ENCODE peak calls at places on chromosome 20, in six cellular contexts. K, L, C, F, G and Z are unnamed samples.

GRCh38 chr20:8722277-8722928 is 346.5 kb upstream of the PLCB4 start:
- DNase-seq in K (no peak), L (no peak), C (peak), F (no peak), G (no peak), Z (no peak)

GRCh38 chr20:63698739-63699465 is 2.5 kb downstream of the TNFRSF6B start:
- DNase-seq in K (no peak), L (no peak), C (peak), F (peak), G (no peak), Z (no peak)

GRCh38 chr20:33826270-33826897 is 15.2 kb downstream of the CHMP4B start:
- DNase-seq in K (no peak), L (no peak), C (peak), F (no peak), G (no peak), Z (no peak)

GRCh38 chr20:40717343-40717865 is 28.4 kb upstream of the MAFB start:
- DNase-seq in K (no peak), L (no peak), C (no peak), F (no peak), G (no peak), Z (no peak)

GRCh38 chr20:63863021-63863797 is 1.9 kb upstream of the TPD52L2 start:
- DNase-seq in K (no peak), L (no peak), C (no peak), F (no peak), G (no peak), Z (no peak)

GRCh38 chr20:8853805-8854338 is 215.0 kb upstream of the PLCB4 start:
- DNase-seq in K (no peak), L (no peak), C (peak), F (no peak), G (no peak), Z (no peak)

GRCh38 chr20:1108437-1108920 is 9.9 kb upstream of the PSMF1 start:
- DNase-seq in K (no peak), L (peak), C (peak), F (peak), G (peak), Z (peak)

GRCh38 chr20:32201296-32201976 is 6.1 kb downstream of the PLAGL2 start:
- DNase-seq in K (no peak), L (no peak), C (no peak), F (no peak), G (no peak), Z (no peak)

GRCh38 chr20:62688855-62689460 is 19.7 kb upstream of the NTSR1 start:
- DNase-seq in K (no peak), L (no peak), C (no peak), F (no peak), G (no peak), Z (no peak)

GRCh38 chr20:58921564-58921963 is 59.5 kb upstream of the NELFCD start:
- DNase-seq in K (no peak), L (no peak), C (no peak), F (no peak), G (no peak), Z (no peak)

GRCh38 chr20:34459209-34459608 is 57.0 kb upstream of the DYNLRB1 start:
- DNase-seq in K (no peak), L (no peak), C (no peak), F (no peak), G (no peak), Z (no peak)

GRCh38 chr20:63295422-63295821 is 2.4 kb downstream of the COL20A1 start:
- DNase-seq in K (no peak), L (no peak), C (no peak), F (no peak), G (no peak), Z (no peak)

GRCh38 chr20:59470521-59470920 is 133.8 kb upstream of the PHACTR3 start:
- DNase-seq in K (no peak), L (no peak), C (no peak), F (no peak), G (no peak), Z (no peak)

GRCh38 chr20:20005381-20005780 is 11.8 kb upstream of the NAA20 start:
- DNase-seq in K (no peak), L (no peak), C (no peak), F (no peak), G (no peak), Z (no peak)

GRCh38 chr20:18666803-18667460 is 79.1 kb downstream of the DTD1 start:
- DNase-seq in K (no peak), L (no peak), C (no peak), F (no peak), G (no peak), Z (no peak)

GRCh38 chr20:41149679-41150131 is 12.4 kb downstream of the PLCG1 start:
- DNase-seq in K (no peak), L (no peak), C (no peak), F (peak), G (no peak), Z (no peak)

GRCh38 chr20:444117-444516 is 18.2 kb downstream of the TBC1D20 start:
- DNase-seq in K (no peak), L (no peak), C (no peak), F (no peak), G (no peak), Z (no peak)

GRCh38 chr20:51487525-51488279 is 54.8 kb downstream of the NFATC2 start:
- DNase-seq in K (no peak), L (no peak), C (peak), F (no peak), G (no peak), Z (no peak)

GRCh38 chr20:37593710-37594109 is 66.0 kb upstream of the BLCAP start:
- DNase-seq in K (no peak), L (no peak), C (no peak), F (no peak), G (no peak), Z (no peak)

GRCh38 chr20:38165966-38166706 is 1.1 kb upstream of the TGM2 start:
- DNase-seq in K (no peak), L (no peak), C (no peak), F (no peak), G (no peak), Z (no peak)

GRCh38 chr20:63060057-63060991 is 53.6 kb upstream of the BHLHE23 start:
- DNase-seq in K (no peak), L (peak), C (no peak), F (peak), G (peak), Z (no peak)

GRCh38 chr20:25341716-25342680 is 48.6 kb downstream of the ABHD12 start:
- DNase-seq in K (no peak), L (no peak), C (no peak), F (no peak), G (no peak), Z (no peak)

GRCh38 chr20:18046535-18046934 is 11.2 kb downstream of the OVOL2 start:
- DNase-seq in K (no peak), L (no peak), C (no peak), F (no peak), G (no peak), Z (no peak)

GRCh38 chr20:38190936-38191371 is 25.9 kb upstream of the TGM2 start:
- DNase-seq in K (no peak), L (peak), C (no peak), F (no peak), G (no peak), Z (no peak)

GRCh38 chr20:46260480-46260879 is 47.8 kb downstream of the CDH22 start:
- DNase-seq in K (no peak), L (peak), C (no peak), F (no peak), G (no peak), Z (no peak)

GRCh38 chr20:14197097-14197496 is 140.3 kb downstream of the FLRT3 start:
- DNase-seq in K (no peak), L (no peak), C (no peak), F (no peak), G (no peak), Z (no peak)

GRCh38 chr20:47546184-47547033 is 44.7 kb downstream of the NCOA3 start:
- DNase-seq in K (no peak), L (no peak), C (no peak), F (no peak), G (no peak), Z (no peak)

GRCh38 chr20:62969179-62969760 is 16.8 kb downstream of the SLC17A9 start:
- DNase-seq in K (no peak), L (no peak), C (no peak), F (no peak), G (no peak), Z (no peak)

GRCh38 chr20:50172347-50173013 is 18.1 kb upstream of the CEBPB start:
- DNase-seq in K (no peak), L (peak), C (peak), F (peak), G (no peak), Z (no peak)

GRCh38 chr20:10573273-10573950 is 100.4 kb downstream of the JAG1 start:
- DNase-seq in K (no peak), L (no peak), C (no peak), F (no peak), G (no peak), Z (no peak)

GRCh38 chr20:62405108-62405980 is 1.7 kb downstream of the CABLES2 start:
- DNase-seq in K (no peak), L (peak), C (peak), F (no peak), G (no peak), Z (no peak)

GRCh38 chr20:37254114-37254878 is 7.3 kb downstream of the GHRH start:
- DNase-seq in K (no peak), L (no peak), C (no peak), F (no peak), G (no peak), Z (no peak)

GRCh38 chr20:44186674-44187053 is 324 bp downstream of the JPH2 start:
- DNase-seq in K (no peak), L (no peak), C (peak), F (no peak), G (no peak), Z (no peak)

GRCh38 chr20:17562804-17563305 is 7.0 kb upstream of the DSTN start:
- DNase-seq in K (no peak), L (no peak), C (no peak), F (no peak), G (no peak), Z (no peak)

GRCh38 chr20:20664795-20665194 is 47.6 kb downstream of the RALGAPA2 start:
- DNase-seq in K (no peak), L (no peak), C (no peak), F (no peak), G (no peak), Z (no peak)

GRCh38 chr20:54573838-54574237 is 98.4 kb downstream of the DOK5 start:
- DNase-seq in K (no peak), L (no peak), C (no peak), F (no peak), G (no peak), Z (no peak)
- TF ChIP-seq CTCF in K (no peak), L (no peak), C (no peak), F (no peak), G (no peak), Z (no peak)

GRCh38 chr20:53157443-53158408 is 185.6 kb downstream of the TSHZ2 start:
- DNase-seq in K (no peak), L (no peak), C (peak), F (peak), G (no peak), Z (peak)
- TF ChIP-seq CTCF in K (peak), L (peak), C (peak), F (peak), G (peak), Z (no peak)

DNA sequence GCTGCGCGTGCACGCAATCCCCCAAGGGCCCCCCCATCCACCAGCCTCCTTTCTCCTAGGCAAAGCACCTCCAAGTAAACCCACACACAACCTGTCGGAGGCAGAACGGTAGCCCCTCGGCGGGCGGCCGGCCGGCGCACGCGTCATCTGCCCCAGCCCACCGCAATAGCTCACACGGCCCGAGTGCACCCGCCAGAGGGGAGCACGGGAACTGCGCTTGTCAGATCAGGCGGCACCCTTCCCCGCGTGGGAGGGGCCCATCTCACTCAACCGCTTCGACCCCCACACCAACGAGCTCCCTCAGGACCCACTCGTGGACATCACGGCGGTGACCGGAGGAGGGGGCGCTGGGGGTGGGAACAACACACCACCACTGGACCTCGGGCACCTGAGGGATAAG is 767.9 kb upstream of the DEFB115 start:
- DNase-seq in K (no peak), L (no peak), C (no peak), F (no peak), G (no peak), Z (no peak)
- TF ChIP-seq CTCF in K (no peak), L (no peak), C (no peak), F (no peak), G (no peak), Z (no peak)

DNA sequence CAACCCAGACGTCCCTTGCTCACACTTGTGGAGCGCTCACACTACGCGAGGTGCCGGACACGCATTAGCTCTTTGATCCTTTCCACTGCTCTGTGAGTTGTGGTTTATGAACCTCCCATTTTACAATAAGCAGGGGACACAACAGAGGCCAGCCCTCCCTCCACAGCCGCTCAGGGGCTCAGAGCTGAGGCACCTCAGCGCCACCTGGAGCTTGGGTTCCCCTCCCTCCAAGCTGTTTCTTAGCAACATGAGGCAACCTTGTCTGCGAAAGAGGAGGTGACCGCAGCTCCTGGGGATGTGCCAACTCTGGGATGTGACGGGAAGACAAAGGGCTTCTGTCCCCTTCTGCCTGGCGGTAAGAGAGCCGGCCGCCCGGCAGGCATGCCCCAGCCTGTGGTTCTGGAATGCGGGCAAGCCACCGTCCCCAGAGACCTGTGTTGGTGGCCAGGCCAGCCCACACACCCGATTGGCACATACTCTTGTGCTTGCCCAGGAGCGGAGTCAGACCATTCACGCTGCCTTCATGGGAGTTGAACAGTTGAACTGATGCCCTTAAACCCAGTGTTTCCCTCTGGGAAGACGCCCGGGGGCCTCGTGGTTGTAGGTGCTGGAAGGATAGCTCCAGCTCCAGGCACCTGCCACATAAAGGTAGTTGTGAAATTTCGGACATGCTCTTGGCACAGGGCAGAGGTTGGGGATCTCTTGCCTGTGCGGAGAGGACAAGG is 44.5 kb downstream of the RBM38 start:
- DNase-seq in K (peak), L (peak), C (peak), F (peak), G (peak), Z (no peak)
- TF ChIP-seq CTCF in K (no peak), L (no peak), C (no peak), F (no peak), G (no peak), Z (no peak)